ENCODE peak calls at places on chromosomes 11 and 22, in eight cellular contexts. One of them, this sample, is unnamed.

GRCh38 chr22:35769974-35770373 is 52.3 kb downstream of the APOL5 start:
- DNase-seq in ovary: no peak
- DNase-seq in RWPE1: no peak
- DNase-seq in epithelial cell of esophagus: no peak
- DNase-seq in GM23338: no peak
- DNase-seq in GM20000: no peak
- DNase-seq in transverse colon: no peak
- DNase-seq in right lobe of liver: no peak
- DNase-seq in this sample: no peak

GRCh38 chr11:119816660-119817059 is 87.7 kb upstream of the NECTIN1 start:
- DNase-seq in GM20000: no peak
- DNase-seq in RWPE1: no peak
- DNase-seq in GM23338: peak
- DNase-seq in right lobe of liver: no peak
- DNase-seq in ovary: no peak
- DNase-seq in transverse colon: no peak
- DNase-seq in epithelial cell of esophagus: peak
- DNase-seq in this sample: no peak

GRCh38 chr11:35853871-35854270 is 90.0 kb upstream of the LDLRAD3 start:
- DNase-seq in transverse colon: no peak
- DNase-seq in right lobe of liver: no peak
- DNase-seq in GM23338: no peak
- DNase-seq in ovary: no peak
- DNase-seq in GM20000: no peak
- DNase-seq in epithelial cell of esophagus: no peak
- DNase-seq in RWPE1: no peak
- DNase-seq in this sample: no peak

GRCh38 chr22:30262917-30263741 is 3.5 kb downstream of the OSM start:
- DNase-seq in GM20000: peak
- DNase-seq in ovary: peak
- DNase-seq in transverse colon: peak
- DNase-seq in epithelial cell of esophagus: peak
- DNase-seq in RWPE1: peak
- DNase-seq in GM23338: peak
- DNase-seq in right lobe of liver: peak
- DNase-seq in this sample: peak

GRCh38 chr11:134801526-134801925 is 389.5 kb upstream of the B3GAT1 start:
- DNase-seq in RWPE1: no peak
- DNase-seq in GM23338: peak
- DNase-seq in epithelial cell of esophagus: no peak
- DNase-seq in transverse colon: no peak
- DNase-seq in GM20000: no peak
- DNase-seq in right lobe of liver: no peak
- DNase-seq in ovary: no peak
- DNase-seq in this sample: no peak

GRCh38 chr22:22855617-22856308 is 31.9 kb upstream of the IGLL5 start:
- DNase-seq in GM20000: peak
- DNase-seq in transverse colon: peak
- DNase-seq in ovary: no peak
- DNase-seq in epithelial cell of esophagus: no peak
- DNase-seq in right lobe of liver: no peak
- DNase-seq in RWPE1: peak
- DNase-seq in GM23338: peak
- DNase-seq in this sample: peak

GRCh38 chr11:62573006-62573591 is 592 bp downstream of the EEF1G start:
- DNase-seq in ovary: no peak
- DNase-seq in GM23338: peak
- DNase-seq in right lobe of liver: peak
- DNase-seq in transverse colon: no peak
- DNase-seq in epithelial cell of esophagus: no peak
- DNase-seq in RWPE1: peak
- DNase-seq in GM20000: no peak
- DNase-seq in this sample: no peak

GRCh38 chr22:50247748-50248147 is 2.9 kb upstream of the TUBGCP6 start:
- DNase-seq in GM20000: peak
- DNase-seq in epithelial cell of esophagus: peak
- DNase-seq in right lobe of liver: peak
- DNase-seq in transverse colon: peak
- DNase-seq in GM23338: peak
- DNase-seq in ovary: peak
- DNase-seq in RWPE1: peak
- DNase-seq in this sample: peak

GRCh38 chr11:8122173-8122572 is 41.2 kb downstream of the TUB start:
- DNase-seq in RWPE1: no peak
- DNase-seq in transverse colon: no peak
- DNase-seq in right lobe of liver: no peak
- DNase-seq in ovary: no peak
- DNase-seq in GM23338: no peak
- DNase-seq in epithelial cell of esophagus: no peak
- DNase-seq in GM20000: no peak
- DNase-seq in this sample: no peak

GRCh38 chr22:25970348-25970995 is 198.8 kb upstream of the SEZ6L start:
- DNase-seq in GM20000: no peak
- DNase-seq in RWPE1: no peak
- DNase-seq in ovary: no peak
- DNase-seq in epithelial cell of esophagus: no peak
- DNase-seq in GM23338: peak
- DNase-seq in right lobe of liver: no peak
- DNase-seq in transverse colon: no peak
- DNase-seq in this sample: no peak

GRCh38 chr11:128530119-128531091 is 57.0 kb downstream of the ETS1 start:
- DNase-seq in transverse colon: peak
- DNase-seq in right lobe of liver: no peak
- DNase-seq in RWPE1: peak
- DNase-seq in ovary: no peak
- DNase-seq in GM20000: no peak
- DNase-seq in GM23338: no peak
- DNase-seq in epithelial cell of esophagus: peak
- DNase-seq in this sample: no peak

GRCh38 chr11:122784325-122785155 is 53.8 kb upstream of the CRTAM start:
- DNase-seq in right lobe of liver: no peak
- DNase-seq in epithelial cell of esophagus: peak
- DNase-seq in ovary: peak
- DNase-seq in GM20000: no peak
- DNase-seq in RWPE1: peak
- DNase-seq in GM23338: no peak
- DNase-seq in transverse colon: no peak
- DNase-seq in this sample: no peak

GRCh38 chr11:97990162-97990920 is 1030.4 kb upstream of the CNTN5 start:
- DNase-seq in right lobe of liver: no peak
- DNase-seq in GM20000: no peak
- DNase-seq in epithelial cell of esophagus: no peak
- DNase-seq in GM23338: no peak
- DNase-seq in transverse colon: no peak
- DNase-seq in RWPE1: no peak
- DNase-seq in ovary: no peak
- DNase-seq in this sample: no peak

GRCh38 chr11:67617243-67617953 is 10.7 kb downstream of the NDUFV1 start:
- DNase-seq in epithelial cell of esophagus: no peak
- DNase-seq in right lobe of liver: no peak
- DNase-seq in GM23338: peak
- DNase-seq in GM20000: no peak
- DNase-seq in ovary: no peak
- DNase-seq in transverse colon: no peak
- DNase-seq in RWPE1: no peak
- DNase-seq in this sample: no peak

GRCh38 chr11:63660972-63661371 is 10.2 kb downstream of the ATL3 start:
- DNase-seq in ovary: no peak
- DNase-seq in epithelial cell of esophagus: no peak
- DNase-seq in GM20000: no peak
- DNase-seq in transverse colon: no peak
- DNase-seq in GM23338: no peak
- DNase-seq in RWPE1: no peak
- DNase-seq in right lobe of liver: no peak
- DNase-seq in this sample: no peak

DNA sequence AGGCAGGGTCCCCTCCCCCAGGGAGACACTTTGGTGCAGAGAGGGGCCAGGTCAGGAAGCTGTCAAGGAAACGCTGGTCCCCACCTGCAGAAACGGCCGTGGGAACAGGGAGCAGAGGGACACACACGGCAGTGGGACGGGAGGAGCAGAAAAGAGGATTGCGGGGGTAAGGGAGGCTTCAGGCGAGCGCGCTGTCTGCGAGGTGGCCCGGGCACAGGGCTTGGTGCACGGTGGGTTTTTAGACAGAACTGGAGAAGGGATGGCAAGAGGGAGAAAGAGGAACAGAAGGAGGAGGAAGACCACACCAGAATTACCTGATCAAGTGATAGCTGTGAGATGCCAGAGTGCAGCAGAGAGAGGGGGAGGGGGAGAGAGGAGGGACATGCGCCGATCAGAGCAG is 6.0 kb upstream of the KLHL35 start:
- DNase-seq in GM20000: no peak
- DNase-seq in right lobe of liver: no peak
- DNase-seq in GM23338: no peak
- DNase-seq in RWPE1: no peak
- DNase-seq in ovary: no peak
- DNase-seq in epithelial cell of esophagus: no peak
- DNase-seq in transverse colon: no peak
- DNase-seq in this sample: no peak
- TF ChIP-seq CTCF in GM20000: no peak
- TF ChIP-seq CTCF in right lobe of liver: no peak
- TF ChIP-seq CTCF in GM23338: no peak
- TF ChIP-seq CTCF in RWPE1: no peak
- TF ChIP-seq CTCF in ovary: no peak
- TF ChIP-seq CTCF in epithelial cell of esophagus: no peak
- TF ChIP-seq CTCF in transverse colon: no peak
- TF ChIP-seq CTCF in this sample: no peak

GRCh38 chr22:38017272-38017920 is 33.0 kb upstream of the SOX10 start:
- DNase-seq in epithelial cell of esophagus: peak
- DNase-seq in RWPE1: no peak
- DNase-seq in GM23338: no peak
- DNase-seq in right lobe of liver: peak
- DNase-seq in ovary: peak
- DNase-seq in transverse colon: peak
- DNase-seq in GM20000: no peak
- DNase-seq in this sample: no peak
- TF ChIP-seq CTCF in epithelial cell of esophagus: no peak
- TF ChIP-seq CTCF in RWPE1: no peak
- TF ChIP-seq CTCF in GM23338: peak
- TF ChIP-seq CTCF in right lobe of liver: no peak
- TF ChIP-seq CTCF in ovary: no peak
- TF ChIP-seq CTCF in transverse colon: no peak
- TF ChIP-seq CTCF in GM20000: no peak
- TF ChIP-seq CTCF in this sample: no peak

DNA sequence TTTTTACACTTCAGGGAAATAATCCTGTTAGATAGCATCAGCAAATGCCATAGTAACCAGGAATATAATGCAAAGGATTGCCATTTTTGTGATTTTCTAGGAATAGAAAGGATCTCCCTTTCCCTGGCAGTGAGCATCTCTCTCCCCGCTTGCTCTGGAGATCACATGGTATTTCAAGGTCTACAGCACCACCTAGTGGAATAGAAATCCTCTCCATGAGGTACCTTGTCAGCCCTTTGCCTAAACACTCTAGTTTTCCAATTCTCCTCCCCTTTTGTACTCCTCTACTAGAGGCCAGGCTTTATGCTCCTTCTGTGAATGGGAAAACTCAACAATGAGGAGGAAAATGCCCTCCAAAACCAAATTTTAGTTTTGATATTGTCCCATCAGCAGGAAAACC is 78.4 kb downstream of the XRRA1 start:
- DNase-seq in ovary: no peak
- DNase-seq in epithelial cell of esophagus: peak
- DNase-seq in right lobe of liver: no peak
- DNase-seq in RWPE1: no peak
- DNase-seq in GM23338: peak
- DNase-seq in transverse colon: no peak
- DNase-seq in GM20000: no peak
- DNase-seq in this sample: no peak
- TF ChIP-seq CTCF in ovary: no peak
- TF ChIP-seq CTCF in epithelial cell of esophagus: peak
- TF ChIP-seq CTCF in right lobe of liver: peak
- TF ChIP-seq CTCF in RWPE1: no peak
- TF ChIP-seq CTCF in GM23338: peak
- TF ChIP-seq CTCF in transverse colon: no peak
- TF ChIP-seq CTCF in GM20000: peak
- TF ChIP-seq CTCF in this sample: peak

GRCh38 chr11:11618973-11619435 is 2.8 kb downstream of the GALNT18 start:
- DNase-seq in GM20000: no peak
- DNase-seq in epithelial cell of esophagus: no peak
- DNase-seq in right lobe of liver: no peak
- DNase-seq in RWPE1: no peak
- DNase-seq in transverse colon: no peak
- DNase-seq in GM23338: peak
- DNase-seq in ovary: no peak
- DNase-seq in this sample: no peak

GRCh38 chr11:11620251-11620965 is 1.4 kb downstream of the GALNT18 start:
- DNase-seq in GM23338: peak
- DNase-seq in epithelial cell of esophagus: peak
- DNase-seq in right lobe of liver: peak
- DNase-seq in GM20000: peak
- DNase-seq in ovary: peak
- DNase-seq in RWPE1: peak
- DNase-seq in transverse colon: peak
- DNase-seq in this sample: peak

GRCh38 chr11:11621881-11622706 is at the start of gene GALNT18:
- DNase-seq in GM23338: peak
- DNase-seq in transverse colon: peak
- DNase-seq in RWPE1: peak
- DNase-seq in GM20000: peak
- DNase-seq in epithelial cell of esophagus: peak
- DNase-seq in right lobe of liver: peak
- DNase-seq in ovary: peak
- DNase-seq in this sample: peak

GRCh38 chr11:11622772-11623531 is 1.1 kb upstream of the GALNT18 start:
- DNase-seq in transverse colon: no peak
- DNase-seq in ovary: no peak
- DNase-seq in RWPE1: no peak
- DNase-seq in right lobe of liver: no peak
- DNase-seq in GM23338: no peak
- DNase-seq in epithelial cell of esophagus: no peak
- DNase-seq in GM20000: no peak
- DNase-seq in this sample: no peak

DNA sequence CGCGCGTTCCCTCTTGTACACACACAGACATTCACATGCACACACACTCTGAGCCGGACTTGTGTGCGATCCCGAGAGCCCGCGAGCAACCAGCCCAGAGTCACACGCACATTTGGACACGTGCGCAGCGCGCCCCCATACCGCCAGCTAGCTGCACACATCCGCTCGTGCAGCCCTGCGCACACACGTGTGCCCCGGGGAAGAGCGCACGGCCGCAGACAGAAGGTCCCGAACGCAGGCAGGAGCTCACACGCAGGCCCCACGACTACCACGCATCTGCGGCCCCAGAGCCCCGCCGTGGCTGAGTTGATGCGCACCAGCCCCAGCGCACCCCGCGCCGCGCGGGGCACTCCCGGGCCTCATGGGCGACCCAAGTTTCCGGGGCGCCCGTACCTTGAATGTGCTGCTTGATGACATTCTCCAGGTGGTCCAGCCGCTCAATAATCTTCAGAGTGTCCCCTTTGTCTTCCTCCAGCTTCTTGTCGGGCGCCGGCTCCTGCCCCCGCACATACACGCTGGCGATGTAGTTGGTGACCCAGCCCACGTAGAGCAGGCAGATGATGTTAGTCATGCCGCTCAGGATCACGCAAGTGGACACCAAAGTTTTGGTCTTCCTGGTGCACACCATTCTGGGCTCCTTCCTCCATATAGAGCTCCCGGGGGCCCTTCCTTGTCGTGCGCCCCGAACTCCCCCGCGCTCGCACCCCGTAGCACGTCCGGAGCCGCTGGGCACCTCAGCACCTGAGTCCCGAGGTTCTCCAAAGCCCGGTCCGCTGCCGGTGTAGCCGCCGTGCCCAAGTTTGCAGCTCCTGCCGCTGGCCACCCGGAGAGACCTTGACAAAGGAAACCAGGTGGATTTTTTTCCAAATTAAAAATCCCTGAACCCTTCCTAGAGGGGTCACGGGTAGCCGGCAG is 582 bp downstream of the GALNT18 start:
- DNase-seq in transverse colon: peak
- DNase-seq in GM20000: peak
- DNase-seq in RWPE1: peak
- DNase-seq in GM23338: peak
- DNase-seq in ovary: peak
- DNase-seq in right lobe of liver: peak
- DNase-seq in epithelial cell of esophagus: peak
- DNase-seq in this sample: peak
- TF ChIP-seq CTCF in transverse colon: no peak
- TF ChIP-seq CTCF in GM20000: no peak
- TF ChIP-seq CTCF in RWPE1: peak
- TF ChIP-seq CTCF in GM23338: no peak
- TF ChIP-seq CTCF in ovary: peak
- TF ChIP-seq CTCF in right lobe of liver: peak
- TF ChIP-seq CTCF in epithelial cell of esophagus: no peak
- TF ChIP-seq CTCF in this sample: peak

This sample was measured in GM10248.